ENCODE peak calls at places on chromosomes 12 and 14, in six cellular contexts. One of them, this sample, is unnamed.

GRCh38 chr14:50062438-50063039 is 53.8 kb downstream of the VCPKMT start:
- DNase-seq in foreskin keratinocyte: peak; percentile 57
- DNase-seq in EL: peak; percentile 75
- DNase-seq in Ammon's horn: no peak
- DNase-seq in CD8-positive, alpha-beta T cell: peak; percentile 84
- DNase-seq in activated T-cell treated with anti-CD3 and anti-CD28 coated beads for 48 hours: peak; percentile 69
- DNase-seq in this sample: peak; percentile 34

GRCh38 chr14:68941820-68942219 is 37.3 kb downstream of the ACTN1 start:
- DNase-seq in CD8-positive, alpha-beta T cell: no peak
- DNase-seq in Ammon's horn: no peak
- DNase-seq in EL: peak; percentile 100
- DNase-seq in foreskin keratinocyte: peak; percentile 96
- DNase-seq in activated T-cell treated with anti-CD3 and anti-CD28 coated beads for 48 hours: no peak
- DNase-seq in this sample: peak; percentile 88

GRCh38 chr12:70236990-70237389 is 6.2 kb upstream of the CNOT2 start:
- DNase-seq in CD8-positive, alpha-beta T cell: no peak
- DNase-seq in Ammon's horn: no peak
- DNase-seq in foreskin keratinocyte: no peak
- DNase-seq in activated T-cell treated with anti-CD3 and anti-CD28 coated beads for 48 hours: no peak
- DNase-seq in EL: no peak
- DNase-seq in this sample: no peak

GRCh38 chr14:34129927-34130552 is 179.2 kb upstream of the EGLN3 start:
- DNase-seq in activated T-cell treated with anti-CD3 and anti-CD28 coated beads for 48 hours: no peak
- DNase-seq in CD8-positive, alpha-beta T cell: no peak
- DNase-seq in EL: no peak
- DNase-seq in foreskin keratinocyte: no peak
- DNase-seq in Ammon's horn: no peak
- DNase-seq in this sample: no peak

GRCh38 chr12:75944097-75944904 is 87.3 kb downstream of the PHLDA1 start:
- DNase-seq in foreskin keratinocyte: peak; percentile 97
- DNase-seq in Ammon's horn: no peak
- DNase-seq in CD8-positive, alpha-beta T cell: no peak
- DNase-seq in activated T-cell treated with anti-CD3 and anti-CD28 coated beads for 48 hours: no peak
- DNase-seq in EL: peak; percentile 81
- DNase-seq in this sample: no peak

GRCh38 chr12:89236748-89237428 is 115.4 kb downstream of the DUSP6 start:
- DNase-seq in foreskin keratinocyte: peak; percentile 84
- DNase-seq in CD8-positive, alpha-beta T cell: no peak
- DNase-seq in activated T-cell treated with anti-CD3 and anti-CD28 coated beads for 48 hours: no peak
- DNase-seq in Ammon's horn: no peak
- DNase-seq in EL: peak; percentile 35
- DNase-seq in this sample: no peak

GRCh38 chr14:51575225-51576111 is 76.2 kb upstream of the FRMD6 start:
- DNase-seq in CD8-positive, alpha-beta T cell: no peak
- DNase-seq in activated T-cell treated with anti-CD3 and anti-CD28 coated beads for 48 hours: no peak
- DNase-seq in Ammon's horn: no peak
- DNase-seq in foreskin keratinocyte: no peak
- DNase-seq in EL: no peak
- DNase-seq in this sample: no peak

GRCh38 chr12:779745-780734 is 27.7 kb downstream of the WNK1 start:
- DNase-seq in CD8-positive, alpha-beta T cell: no peak
- DNase-seq in Ammon's horn: no peak
- DNase-seq in EL: peak; percentile 68
- DNase-seq in foreskin keratinocyte: no peak
- DNase-seq in activated T-cell treated with anti-CD3 and anti-CD28 coated beads for 48 hours: no peak
- DNase-seq in this sample: no peak

GRCh38 chr12:43284441-43284840 is 267.6 kb downstream of the ADAMTS20 start:
- DNase-seq in EL: no peak
- DNase-seq in Ammon's horn: no peak
- DNase-seq in CD8-positive, alpha-beta T cell: no peak
- DNase-seq in foreskin keratinocyte: no peak
- DNase-seq in activated T-cell treated with anti-CD3 and anti-CD28 coated beads for 48 hours: no peak
- DNase-seq in this sample: no peak

GRCh38 chr12:109741970-109742372 is 28.3 kb downstream of the FAM222A start:
- DNase-seq in CD8-positive, alpha-beta T cell: no peak
- DNase-seq in Ammon's horn: no peak
- DNase-seq in activated T-cell treated with anti-CD3 and anti-CD28 coated beads for 48 hours: no peak
- DNase-seq in EL: no peak
- DNase-seq in foreskin keratinocyte: no peak
- DNase-seq in this sample: no peak

GRCh38 chr12:80056845-80057244 is 42.5 kb upstream of the OTOGL start:
- DNase-seq in Ammon's horn: no peak
- DNase-seq in CD8-positive, alpha-beta T cell: no peak
- DNase-seq in foreskin keratinocyte: no peak
- DNase-seq in activated T-cell treated with anti-CD3 and anti-CD28 coated beads for 48 hours: no peak
- DNase-seq in EL: no peak
- DNase-seq in this sample: no peak

GRCh38 chr14:63678538-63678937 is 36.9 kb upstream of the WDR89 start:
- DNase-seq in activated T-cell treated with anti-CD3 and anti-CD28 coated beads for 48 hours: no peak
- DNase-seq in EL: no peak
- DNase-seq in Ammon's horn: no peak
- DNase-seq in foreskin keratinocyte: no peak
- DNase-seq in CD8-positive, alpha-beta T cell: no peak
- DNase-seq in this sample: no peak

GRCh38 chr12:42213954-42214426 is 24.1 kb downstream of the YAF2 start:
- DNase-seq in CD8-positive, alpha-beta T cell: no peak
- DNase-seq in foreskin keratinocyte: no peak
- DNase-seq in activated T-cell treated with anti-CD3 and anti-CD28 coated beads for 48 hours: no peak
- DNase-seq in Ammon's horn: peak; percentile 47
- DNase-seq in EL: peak; percentile 22
- DNase-seq in this sample: no peak

GRCh38 chr12:76859621-76860020 is 19.2 kb downstream of the CSRP2 start:
- DNase-seq in foreskin keratinocyte: no peak
- DNase-seq in activated T-cell treated with anti-CD3 and anti-CD28 coated beads for 48 hours: no peak
- DNase-seq in CD8-positive, alpha-beta T cell: no peak
- DNase-seq in EL: no peak
- DNase-seq in Ammon's horn: no peak
- DNase-seq in this sample: no peak

GRCh38 chr14:35390577-35391387 is 13.8 kb downstream of the NFKBIA start:
- DNase-seq in CD8-positive, alpha-beta T cell: no peak
- DNase-seq in foreskin keratinocyte: no peak
- DNase-seq in activated T-cell treated with anti-CD3 and anti-CD28 coated beads for 48 hours: no peak
- DNase-seq in EL: peak; percentile 47
- DNase-seq in Ammon's horn: no peak
- DNase-seq in this sample: no peak

GRCh38 chr12:94587266-94588241 is 62.8 kb downstream of the TMCC3 start:
- DNase-seq in CD8-positive, alpha-beta T cell: no peak
- DNase-seq in foreskin keratinocyte: no peak
- DNase-seq in EL: no peak
- DNase-seq in Ammon's horn: peak; percentile 16
- DNase-seq in activated T-cell treated with anti-CD3 and anti-CD28 coated beads for 48 hours: no peak
- DNase-seq in this sample: no peak

GRCh38 chr14:32249780-32250179 is 46.7 kb upstream of the RNU6-8 start:
- DNase-seq in EL: no peak
- DNase-seq in Ammon's horn: no peak
- DNase-seq in foreskin keratinocyte: peak; percentile 68
- DNase-seq in activated T-cell treated with anti-CD3 and anti-CD28 coated beads for 48 hours: no peak
- DNase-seq in CD8-positive, alpha-beta T cell: no peak
- DNase-seq in this sample: no peak

GRCh38 chr12:43289412-43289811 is 262.6 kb downstream of the ADAMTS20 start:
- DNase-seq in Ammon's horn: no peak
- DNase-seq in activated T-cell treated with anti-CD3 and anti-CD28 coated beads for 48 hours: no peak
- DNase-seq in EL: peak; percentile 20
- DNase-seq in CD8-positive, alpha-beta T cell: no peak
- DNase-seq in foreskin keratinocyte: no peak
- DNase-seq in this sample: no peak

This sample was measured in T1000.